ENCODE peak calls at places on chromosome 2, in seven cellular contexts. C is CD4-positive, alpha-beta T cell; K is tibial nerve; G is IMR-90; Y is BJ; Z is stimulated activated CD4-positive, alpha-beta T cell treated with anti-CD3 and anti-CD28 coated beads, Interleukin-12 subunit alpha, Interleukin-12 subunit beta, amount 100 ng/mL, for 48 hours; W is CD8-positive, alpha-beta memory T cell. F is an unnamed sample.
A peak's percentile ranks its signal among the peaks of the same experiment; 100 is the strongest.

GRCh38 chr2:31219131-31219969 is 2.0 kb upstream of the CAPN14 start:
- DNase-seq in C (no peak), K (no peak), G (no peak), Y (no peak), Z (no peak), W (no peak), F (peak; percentile 59)

GRCh38 chr2:233938676-233939370 is 21.6 kb downstream of the TRPM8 start:
- DNase-seq in C (no peak), K (no peak), G (no peak), Y (no peak), Z (no peak), W (no peak), F (no peak)

GRCh38 chr2:85786865-85787264 is 33.1 kb downstream of the ATOH8 start:
- DNase-seq in C (no peak), K (no peak), G (no peak), Y (no peak), Z (no peak), W (no peak), F (no peak)

GRCh38 chr2:144162652-144163051 is 357.3 kb downstream of the ZEB2 start:
- DNase-seq in C (peak; percentile 9), K (no peak), G (no peak), Y (no peak), Z (no peak), W (peak; percentile 31), F (no peak)

GRCh38 chr2:206176128-206176527 is 16.4 kb downstream of the EEF1B2 start:
- DNase-seq in C (no peak), K (no peak), G (peak; percentile 4), Y (no peak), Z (no peak), W (no peak), F (no peak)

GRCh38 chr2:70039366-70039765 is 47.9 kb upstream of the PCBP1 start:
- DNase-seq in C (no peak), K (no peak), G (no peak), Y (no peak), Z (no peak), W (no peak), F (peak; percentile 23)

GRCh38 chr2:17311104-17311619 is 207.1 kb downstream of the RAD51AP2 start:
- DNase-seq in C (no peak), K (no peak), G (no peak), Y (no peak), Z (no peak), W (no peak), F (no peak)

GRCh38 chr2:219274392-219274921 is 4.7 kb upstream of the DNAJB2 start:
- DNase-seq in C (no peak), K (no peak), G (peak; percentile 81), Y (peak; percentile 50), Z (no peak), W (no peak), F (no peak)

GRCh38 chr2:101622210-101622609 is 75.3 kb upstream of the MAP4K4 start:
- DNase-seq in C (no peak), K (no peak), G (no peak), Y (no peak), Z (no peak), W (no peak), F (no peak)